ENCODE peak calls at places on chromosomes 16 and 17, in nine cellular contexts. Q is heart right ventricle; C is IMR-90; V is activated naive CD8-positive, alpha-beta T cell treated with anti-CD3 and anti-CD28 coated beads for 36 hours; B is activated CD4-positive, alpha-beta T cell treated with anti-CD3 and anti-CD28 coated beads, Interleukin-2, amount 50 U/mL, for 1 hour; I is stimulated activated CD4-positive, alpha-beta T cell treated with anti-CD3 and anti-CD28 coated beads, Interleukin-4, amount 100 ng/mL, for 1 hour; M is BJ; A is memory B cell; T is RCC 7860. E is an unnamed sample.

GRCh38 chr17:48541574-48542113 is 3.3 kb downstream of the HOXB2 start:
- DNase-seq in A (no peak), M (no peak), B (peak), I (peak), Q (peak), T (peak), C (peak), V (peak), E (no peak)

GRCh38 chr17:4806420-4806769 is 557 bp upstream of the PLD2 start:
- DNase-seq in T (no peak), C (no peak), M (no peak), B (no peak), V (no peak), Q (no peak), I (no peak), A (no peak), E (no peak)

GRCh38 chr17:42969006-42969581 is 4.8 kb upstream of the AARSD1 start:
- DNase-seq in C (peak), V (no peak), Q (no peak), B (no peak), I (no peak), T (no peak), M (no peak), A (no peak), E (no peak)

GRCh38 chr17:75602644-75603043 is 15.0 kb downstream of the MYO15B start:
- DNase-seq in M (no peak), I (no peak), C (no peak), A (no peak), B (no peak), V (no peak), Q (no peak), T (no peak), E (no peak)

GRCh38 chr16:12255473-12255872 is 278.9 kb downstream of the SNX29 start:
- DNase-seq in B (no peak), I (no peak), T (no peak), V (no peak), C (peak), A (no peak), Q (no peak), M (no peak), E (no peak)

GRCh38 chr17:50918933-50919296 is 52.8 kb upstream of the TOB1 start:
- DNase-seq in T (no peak), Q (no peak), B (peak), C (peak), A (no peak), V (peak), I (peak), M (no peak), E (no peak)

GRCh38 chr17:48262982-48263586 is 155.5 kb downstream of the SNX11 start:
- DNase-seq in B (no peak), Q (no peak), V (no peak), A (no peak), C (peak), M (no peak), I (no peak), T (no peak), E (no peak)

GRCh38 chr16:89987169-89987568 is 32.1 kb downstream of the DBNDD1 start:
- DNase-seq in V (no peak), I (no peak), C (no peak), A (no peak), B (no peak), Q (no peak), M (no peak), T (no peak), E (no peak)

GRCh38 chr17:2980904-2981246 is 82.5 kb downstream of the OR1D5 start:
- DNase-seq in A (no peak), M (no peak), B (no peak), C (no peak), I (no peak), T (no peak), V (no peak), Q (no peak), E (no peak)

GRCh38 chr17:58307468-58308172 is 21.0 kb downstream of the TSPOAP1 start:
- DNase-seq in T (no peak), B (no peak), A (no peak), I (no peak), C (no peak), Q (no peak), V (no peak), M (no peak), E (no peak)

GRCh38 chr17:40190197-40191021 is 13.1 kb downstream of the RAPGEFL1 start:
- DNase-seq in M (no peak), B (peak), C (no peak), V (peak), T (no peak), I (peak), Q (no peak), A (no peak), E (no peak)

GRCh38 chr17:69451416-69452394 is 37.2 kb downstream of the MAP2K6 start:
- DNase-seq in B (no peak), A (no peak), I (no peak), M (no peak), C (no peak), V (no peak), Q (no peak), T (no peak), E (no peak)

GRCh38 chr17:42111901-42112551 is 488 bp downstream of the DHX58 start:
- DNase-seq in I (peak), M (no peak), C (peak), Q (no peak), A (no peak), V (peak), T (no peak), B (no peak), E (no peak)

GRCh38 chr17:32780721-32781120 is 96.2 kb downstream of the MYO1D start:
- DNase-seq in Q (no peak), C (no peak), A (no peak), V (no peak), T (no peak), I (no peak), M (no peak), B (no peak), E (no peak)

E was measured in AG09309.